ENCODE peak calls at places on chromosome 14, in seven cellular contexts. B is K562, A is HCT116, O is SK-N-SH, Z is GM12878, K is HepG2, X is H1. G is an unnamed sample. For H3K4me1, the result is how much of the 10 kb centered on the place peaks cover.

GRCh38 chr14:45038865-45039264 is 45.1 kb upstream of the PRPF39 start:
- DNase-seq in B (no peak), A (no peak), O (no peak), Z (no peak), K (no peak), X (no peak), G (no peak)

GRCh38 chr14:33738029-33738428 is 212.8 kb downstream of the EGLN3 start:
- DNase-seq in B (no peak), A (no peak), O (no peak), Z (no peak), K (no peak), X (no peak), G (no peak)

GRCh38 chr14:96162265-96162664 is 42.4 kb upstream of the BDKRB2 start:
- DNase-seq in B (no peak), A (no peak), O (no peak), Z (no peak), K (no peak), X (no peak), G (no peak)

GRCh38 chr14:57974896-57975295 is 109.0 kb upstream of the SLC35F4 start:
- DNase-seq in B (no peak), A (no peak), O (no peak), Z (no peak), K (no peak), X (no peak), G (no peak)

GRCh38 chr14:104517426-104517825 is 62.1 kb upstream of the C14orf180 start:
- DNase-seq in B (no peak), A (no peak), O (no peak), Z (no peak), K (no peak), X (no peak), G (no peak)

GRCh38 chr14:22391908-22392307 is 197.1 kb downstream of the DAD1 start:
- DNase-seq in B (peak), A (peak), O (peak), Z (peak), K (peak), X (peak), G (no peak)

GRCh38 chr14:101410126-101410525 is 151.2 kb upstream of the DIO3 start:
- DNase-seq in B (no peak), A (no peak), O (no peak), Z (no peak), K (no peak), X (no peak), G (no peak)

GRCh38 chr14:86532219-86532618 is 1002.3 kb downstream of the FLRT2 start:
- DNase-seq in B (no peak), A (no peak), O (no peak), Z (no peak), K (no peak), X (no peak), G (no peak)

GRCh38 chr14:96590190-96590860 is 88.1 kb downstream of the PAPOLA start:
- DNase-seq in B (no peak), A (no peak), O (no peak), Z (no peak), K (no peak), X (no peak), G (no peak)

GRCh38 chr14:61696753-61697318 is 1.5 kb downstream of the HIF1A start:
- DNase-seq in B (no peak), A (no peak), O (no peak), Z (no peak), K (no peak), X (no peak), G (no peak)

GRCh38 chr14:39547845-39548244 is 115.6 kb upstream of the FBXO33 start:
- DNase-seq in B (no peak), A (no peak), O (no peak), Z (no peak), K (no peak), X (no peak), G (no peak)

GRCh38 chr14:59268011-59268410 is 79.5 kb downstream of the DAAM1 start:
- DNase-seq in B (no peak), A (no peak), O (no peak), Z (no peak), K (no peak), X (no peak), G (no peak)

GRCh38 chr14:56208520-56208919 is 90.3 kb downstream of the PELI2 start:
- DNase-seq in B (no peak), A (no peak), O (no peak), Z (no peak), K (no peak), X (no peak), G (no peak)

GRCh38 chr14:41922014-41922413 is 315.3 kb downstream of the LRFN5 start:
- DNase-seq in B (no peak), A (no peak), O (no peak), Z (no peak), K (no peak), X (no peak), G (no peak)

GRCh38 chr14:95098984-95099599 is 58.2 kb downstream of the DICER1 start:
- DNase-seq in B (peak), A (peak), O (peak), Z (no peak), K (peak), X (peak), G (peak)

GRCh38 chr14:100407376-100408102 is 84.4 kb downstream of the SLC25A47 start:
- DNase-seq in B (no peak), A (no peak), O (no peak), Z (no peak), K (no peak), X (no peak), G (no peak)

GRCh38 chr14:39176263-39177167 is 1.5 kb downstream of the PNN start:
- DNase-seq in B (no peak), A (no peak), O (no peak), Z (no peak), K (no peak), X (no peak), G (no peak)

GRCh38 chr14:104933721-104934379 is 9.2 kb downstream of the PLD4 start:
- DNase-seq in B (peak), A (no peak), O (peak), Z (no peak), K (no peak), X (no peak), G (no peak)

GRCh38 chr14:98198385-98198784 is 1073.6 kb downstream of the BCL11B start:
- DNase-seq in B (no peak), A (no peak), O (no peak), Z (no peak), K (no peak), X (no peak), G (no peak)

GRCh38 chr14:89134640-89135039 is 282.4 kb downstream of the FOXN3 start:
- DNase-seq in B (no peak), A (no peak), O (no peak), Z (no peak), K (no peak), X (no peak), G (no peak)

GRCh38 chr14:86933460-86933859 is 1059.5 kb downstream of the GALC start:
- DNase-seq in B (no peak), A (no peak), O (no peak), Z (no peak), K (no peak), X (no peak), G (no peak)

GRCh38 chr14:39184628-39185255 is 9.7 kb downstream of the PNN start:
- DNase-seq in B (no peak), A (no peak), O (no peak), Z (no peak), K (no peak), X (no peak), G (no peak)

GRCh38 chr14:71566276-71566675 is 366.0 kb upstream of the RGS6 start:
- DNase-seq in B (no peak), A (no peak), O (no peak), Z (peak), K (no peak), X (no peak), G (no peak)

GRCh38 chr14:65019944-65020566 is 33.4 kb downstream of the FNTB start:
- DNase-seq in B (peak), A (peak), O (peak), Z (no peak), K (peak), X (no peak), G (peak)

GRCh38 chr14:58367296-58367695 is 28.4 kb upstream of the TOMM20L start:
- DNase-seq in B (no peak), A (no peak), O (no peak), Z (no peak), K (no peak), X (no peak), G (no peak)

GRCh38 chr14:76784881-76785280 is 23.6 kb downstream of the VASH1 start:
- DNase-seq in B (peak), A (peak), O (peak), Z (no peak), K (peak), X (peak), G (no peak)

GRCh38 chr14:66119805-66120204 is 366.4 kb upstream of the CCDC196 start:
- DNase-seq in B (no peak), A (no peak), O (no peak), Z (no peak), K (no peak), X (no peak), G (no peak)

DNA sequence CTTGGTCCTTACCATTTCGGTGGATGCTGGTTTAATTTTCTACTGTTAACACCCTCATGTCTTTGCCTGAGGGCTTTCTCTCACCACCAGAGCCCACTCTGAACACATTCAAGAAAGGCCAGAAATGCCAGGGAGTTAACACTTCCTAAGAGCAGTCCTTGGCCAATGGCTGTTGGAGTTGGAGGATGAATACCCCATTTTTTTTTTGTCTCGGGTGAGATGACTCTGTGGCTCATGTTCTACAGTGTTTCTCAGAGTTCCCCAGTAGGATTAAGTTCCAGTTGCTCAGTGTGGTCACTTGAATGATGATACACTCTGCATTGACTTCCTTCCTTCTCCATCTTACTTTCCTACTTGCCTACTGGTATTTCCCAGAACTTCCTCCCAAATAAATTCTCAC is 65.8 kb downstream of the FOS start:
- DNase-seq in B (no peak), A (no peak), O (no peak), Z (no peak), K (no peak), X (no peak), G (no peak)
- H3K27ac ChIP-seq in B (no peak), A (no peak), O (no peak), Z (no peak), K (no peak), X (no peak), G (no peak)

GRCh38 chr14:91387996-91388395 is 29.6 kb downstream of the CCDC88C start:
- DNase-seq in B (no peak), A (no peak), O (no peak), Z (no peak), K (no peak), X (no peak), G (no peak)
- H3K4me1 ChIP-seq in B (under half), A (under half), O (under half), Z (half or more), K (under half), X (under half), G (under half)

DNA sequence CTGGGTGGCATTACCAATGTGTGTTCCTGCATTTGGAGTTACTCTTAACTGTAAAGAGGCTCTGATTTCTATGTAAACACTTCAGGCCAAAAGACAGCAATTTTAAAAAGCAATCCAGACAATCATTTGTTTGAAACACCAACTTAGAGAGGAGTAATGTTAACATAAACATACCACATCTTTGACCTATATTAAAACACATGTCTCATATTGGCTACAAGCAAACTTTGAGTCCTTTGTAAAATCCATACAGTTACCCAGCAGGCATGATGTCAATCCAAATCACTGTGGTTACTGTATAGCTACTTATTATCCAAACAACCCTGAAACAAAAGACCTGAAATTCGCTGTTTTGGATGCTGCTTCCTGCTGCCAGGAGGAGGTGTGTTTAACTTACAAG is 7.5 kb upstream of the G2E3 start:
- DNase-seq in B (no peak), A (no peak), O (no peak), Z (no peak), K (peak), X (no peak), G (no peak)
- TF ChIP-seq SIN3A in B (no peak), A (no peak), O (no peak), Z (no peak), K (no peak), X (no peak), G (no peak)

GRCh38 chr14:55038708-55039107 is 11.7 kb downstream of the SOCS4 start:
- DNase-seq in B (no peak), A (no peak), O (no peak), Z (no peak), K (no peak), X (no peak), G (no peak)
- H3K27ac ChIP-seq in B (no peak), A (no peak), O (no peak), Z (no peak), K (no peak), X (no peak), G (no peak)

DNA sequence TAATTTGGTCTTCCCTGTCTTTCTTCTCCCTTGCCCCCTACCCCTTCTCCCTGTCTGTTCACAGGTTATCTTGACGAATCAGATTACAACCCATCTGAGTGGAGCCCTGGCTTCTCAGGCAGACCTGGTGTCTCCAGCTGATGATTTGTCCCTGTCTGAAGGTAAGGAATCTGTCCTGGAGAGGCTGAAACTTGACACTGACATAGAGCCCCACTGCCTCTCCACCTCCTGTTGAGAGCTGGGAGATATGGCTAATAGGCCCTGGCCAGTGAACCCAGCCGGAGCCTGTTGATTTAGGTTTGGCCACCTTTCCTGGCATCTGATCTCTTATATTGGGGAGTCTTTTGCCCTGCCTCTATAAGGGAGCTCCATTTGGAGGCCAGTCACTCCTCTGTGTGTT is 472.2 kb downstream of the RAD51B start:
- DNase-seq in B (no peak), A (peak), O (no peak), Z (no peak), K (peak), X (peak), G (no peak)
- H3K4me1 ChIP-seq in B (under half), A (under half), O (under half), Z (under half), K (half or more), X (under half), G (under half)